ENCODE peak calls at places on chromosome 17, in five cellular contexts. C, A, J, U and R are unnamed samples.

GRCh38 chr17:64648234-64648633 is 13.9 kb downstream of the SMURF2 start:
- DNase-seq in J (no peak), C (no peak), U (no peak), A (no peak), R (no peak)

GRCh38 chr17:6517017-6517416 is 39.3 kb downstream of the PITPNM3 start:
- DNase-seq in C (no peak), U (no peak), J (no peak), A (no peak), R (no peak)

GRCh38 chr17:75723201-75723930 is 2.1 kb downstream of the ITGB4 start:
- DNase-seq in U (no peak), A (no peak), C (no peak), J (peak; percentile 34), R (peak; percentile 72)

GRCh38 chr17:8225813-8226535 is 15.6 kb upstream of the AURKB start:
- DNase-seq in U (no peak), C (peak; percentile 54), A (peak; percentile 81), J (no peak), R (no peak)

GRCh38 chr17:50110591-50111349 is 15.6 kb downstream of the PDK2 start:
- DNase-seq in J (peak; percentile 80), C (no peak), A (no peak), U (peak; percentile 49), R (no peak)

GRCh38 chr17:77019955-77020379 is 120.8 kb upstream of the SEC14L1 start:
- DNase-seq in A (peak; percentile 27), C (no peak), J (no peak), U (no peak), R (no peak)

GRCh38 chr17:1111599-1112443 is 68.0 kb downstream of the ABR start:
- DNase-seq in A (peak; percentile 63), J (peak; percentile 58), U (no peak), C (no peak), R (no peak)

GRCh38 chr17:58410714-58411407 is 6.5 kb downstream of the RNF43 start:
- DNase-seq in C (no peak), U (no peak), A (no peak), J (no peak), R (no peak)

GRCh38 chr17:73386561-73386960 is 74.8 kb upstream of the CDC42EP4 start:
- DNase-seq in J (no peak), A (no peak), U (no peak), C (no peak), R (no peak)

GRCh38 chr17:39000021-39000601 is 32.9 kb upstream of the FBXO47 start:
- DNase-seq in C (no peak), J (no peak), A (no peak), U (no peak), R (no peak)

GRCh38 chr17:12619444-12620199 is 46.1 kb upstream of the MYOCD start:
- DNase-seq in A (no peak), U (no peak), J (no peak), C (no peak), R (no peak)

GRCh38 chr17:48190871-48191270 is 83.3 kb downstream of the SNX11 start:
- DNase-seq in U (no peak), J (no peak), C (no peak), A (no peak), R (no peak)

GRCh38 chr17:55654821-55655220 is 67.8 kb downstream of the TMEM100 start:
- DNase-seq in J (no peak), C (no peak), U (no peak), A (no peak), R (no peak)

GRCh38 chr17:27559506-27559931 is 71.5 kb upstream of the LGALS9 start:
- DNase-seq in J (no peak), C (no peak), U (no peak), A (peak; percentile 95), R (no peak)

GRCh38 chr17:7523033-7523432 is 25.8 kb upstream of the TNFSF12 start:
- DNase-seq in U (no peak), A (peak; percentile 22), C (no peak), J (no peak), R (no peak)

GRCh38 chr17:78127240-78127887 is 1.2 kb downstream of the TMC6 start:
- DNase-seq in A (peak; percentile 26), C (peak; percentile 37), J (peak; percentile 78), U (peak; percentile 75), R (no peak)

GRCh38 chr17:65261682-65262636 is 124.8 kb downstream of the RGS9 start:
- DNase-seq in U (no peak), J (no peak), C (no peak), A (peak; percentile 44), R (no peak)

GRCh38 chr17:64506201-64506575 is at the start of gene DDX5:
- DNase-seq in U (peak; percentile 98), C (peak; percentile 93), A (peak; percentile 97), J (peak; percentile 98), R (peak; percentile 99)

GRCh38 chr17:67912656-67913055 is 83.6 kb downstream of the C17orf58 start:
- DNase-seq in J (no peak), C (no peak), A (no peak), U (no peak), R (no peak)

GRCh38 chr17:3976675-3977171 is 12.5 kb upstream of the ATP2A3 start:
- DNase-seq in J (peak; percentile 88), A (no peak), U (peak; percentile 96), C (no peak), R (peak; percentile 41)

GRCh38 chr17:37247825-37248224 is 128.0 kb upstream of the C17orf78 start:
- DNase-seq in A (no peak), J (no peak), U (no peak), C (no peak), R (no peak)

DNA sequence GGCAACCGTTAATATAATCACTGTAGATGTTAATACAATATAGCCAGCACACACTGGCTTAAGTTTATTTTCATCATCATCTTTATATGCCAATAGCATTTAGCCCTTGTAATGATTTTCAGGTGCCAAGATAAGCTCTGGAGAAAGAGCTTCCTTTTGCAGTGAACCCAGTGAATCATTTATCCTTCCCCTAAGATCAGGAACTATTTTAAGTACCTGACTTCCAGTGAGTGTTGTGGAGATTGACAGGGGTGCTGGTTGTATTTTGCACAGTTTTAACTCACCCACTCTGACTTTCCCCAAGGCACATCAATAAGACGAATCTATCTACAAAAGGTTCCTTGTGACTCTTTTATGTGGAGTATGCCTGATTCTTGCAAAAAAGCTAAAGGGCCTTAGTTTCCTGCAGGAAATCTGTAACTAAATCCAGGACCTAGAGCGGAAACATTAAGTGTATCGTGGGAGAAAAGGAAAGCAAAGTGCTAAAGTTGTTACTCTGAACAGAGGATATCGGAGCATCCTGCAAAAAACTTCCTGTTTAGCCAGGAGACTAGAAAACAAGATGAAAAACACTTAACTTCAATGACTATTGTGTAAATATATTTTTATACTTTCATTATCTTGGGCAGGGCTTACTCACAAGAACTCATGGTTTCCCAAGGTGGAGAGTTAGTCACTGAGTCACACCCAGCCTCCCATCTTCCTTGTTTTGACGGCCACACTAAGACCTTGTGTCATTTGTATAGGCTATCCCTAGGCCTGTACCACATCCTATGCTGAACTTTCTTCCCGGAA is 183.6 kb downstream of the MAP2K6 start:
- DNase-seq in A (peak; percentile 17), C (no peak), J (no peak), U (no peak), R (no peak)
- H3K27ac ChIP-seq in A (no peak overlapping the region), C (no peak overlapping the region), J (peak overlapping the region; percentile 59), U (no peak overlapping the region), R (no peak overlapping the region)

DNA sequence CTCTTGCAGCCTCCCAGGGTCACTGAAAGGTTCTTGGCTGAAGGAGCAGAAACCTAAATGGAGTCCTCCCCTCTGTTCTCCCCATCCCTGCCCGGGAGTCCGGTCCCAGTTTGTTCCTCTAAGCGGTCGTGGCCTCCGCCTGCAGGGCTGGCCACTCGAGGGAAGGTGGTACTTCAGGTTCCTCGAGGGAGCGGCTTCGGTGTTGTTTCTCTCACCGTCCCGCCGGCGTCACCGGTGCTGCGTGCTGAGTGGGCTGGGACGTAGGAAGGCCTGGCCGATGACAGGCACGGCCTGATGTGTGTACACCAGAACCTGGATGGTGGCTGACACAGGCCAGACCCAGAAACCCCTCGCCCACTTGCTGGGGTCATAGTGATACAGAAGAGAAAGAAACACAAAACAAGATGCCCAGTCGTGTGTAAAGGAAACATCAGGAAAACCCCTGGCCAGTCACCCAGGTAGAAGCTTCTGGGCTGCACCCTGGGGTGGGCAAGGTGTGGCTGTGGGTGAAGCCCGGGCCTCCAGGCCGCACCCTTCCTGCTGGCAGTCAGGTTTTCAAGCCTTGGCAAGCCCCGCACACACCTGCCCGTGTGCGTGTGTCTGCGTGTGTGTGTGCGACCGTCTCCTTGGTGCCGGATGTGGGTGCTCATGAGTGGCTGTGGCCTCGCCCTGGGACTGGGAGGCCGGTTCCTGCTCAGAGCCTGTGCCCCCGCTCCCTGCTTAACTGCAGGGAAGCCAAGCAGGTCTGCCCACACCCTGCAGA is 52.0 kb downstream of the BAIAP2 start:
- DNase-seq in U (no peak), J (no peak), A (no peak), C (no peak), R (peak; percentile 87)
- H3K4me1 ChIP-seq in U (peaks cover 32% of the 10 kb centered on the region), J (peaks cover 44% of the 10 kb centered on the region), A (no peaks in the 10 kb centered on the region), C (peaks cover 30% of the 10 kb centered on the region), R (peaks cover 37% of the 10 kb centered on the region)

GRCh38 chr17:17810374-17811248 is 26.2 kb downstream of the SREBF1 start:
- DNase-seq in U (peak; percentile 74), C (no peak), J (no peak), A (peak; percentile 66), R (no peak)
- TF ChIP-seq CTCF in U (no peak), C (no peak), J (no peak), A (no peak), R (no peak)

GRCh38 chr17:19656336-19656735 is 7.8 kb downstream of the ALDH3A2 start:
- DNase-seq in U (no peak), A (no peak), C (no peak), J (no peak), R (no peak)
- H3K27ac ChIP-seq in U (peak overlapping the region; percentile 88), A (no peak overlapping the region), C (peak overlapping the region; percentile 29), J (no peak overlapping the region), R (no peak overlapping the region)

DNA sequence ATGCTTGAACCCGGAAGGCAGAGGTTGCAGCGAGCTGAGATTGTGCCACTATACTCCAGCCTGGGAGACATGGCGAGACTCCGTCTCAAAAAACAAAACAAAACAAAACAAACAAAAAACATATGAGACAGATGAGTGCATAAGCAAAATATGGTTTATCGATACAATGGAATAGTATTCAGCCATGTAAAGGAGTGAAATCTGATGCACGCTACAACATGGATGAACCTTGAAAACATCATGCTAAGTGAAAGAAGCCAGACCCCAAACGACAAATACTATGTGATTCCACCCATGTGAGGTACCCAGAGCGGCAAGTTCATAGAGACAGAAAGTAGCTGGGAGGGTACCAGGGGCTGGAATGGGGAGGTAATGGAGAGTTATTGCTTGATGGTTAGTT is 6.8 kb downstream of the PLCD3 start:
- DNase-seq in C (no peak), U (no peak), J (no peak), A (no peak), R (no peak)
- H3K4me1 ChIP-seq in C (peaks cover 31% of the 10 kb centered on the region), U (no peaks in the 10 kb centered on the region), J (peaks cover 87% of the 10 kb centered on the region), A (peaks cover 14% of the 10 kb centered on the region), R (peaks cover 62% of the 10 kb centered on the region)

GRCh38 chr17:5191541-5192417 is at the start of gene ZNF594:
- DNase-seq in J (peak; percentile 97), U (peak; percentile 95), A (peak; percentile 98), C (peak; percentile 88), R (peak; percentile 96)
- TF ChIP-seq CTCF in J (peak; percentile 81), U (peak; percentile 82), A (peak; percentile 79), C (peak; percentile 82), R (peak; percentile 97)

DNA sequence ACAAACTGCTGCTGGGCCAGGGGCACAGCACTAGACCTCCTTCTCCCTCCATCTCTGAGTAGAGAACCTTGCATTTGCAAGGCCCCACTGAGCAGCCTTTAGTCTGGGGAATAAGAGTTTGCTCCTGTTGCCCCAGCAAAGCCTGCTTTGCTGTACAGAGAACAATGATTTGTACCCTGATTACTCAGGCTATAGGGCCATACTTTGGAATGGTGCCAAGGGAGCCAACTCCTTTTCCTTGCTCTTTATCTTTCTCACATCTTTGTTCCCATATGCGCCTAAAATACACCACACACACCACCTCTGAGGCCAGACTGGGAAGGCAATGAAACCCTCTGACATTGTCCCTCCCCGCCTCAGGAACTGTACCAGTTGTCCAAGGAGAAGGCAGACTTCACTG is 21.2 kb downstream of the LIG3 start:
- DNase-seq in J (no peak), A (no peak), C (no peak), U (no peak), R (no peak)
- H3K27ac ChIP-seq in J (no peak overlapping the region), A (no peak overlapping the region), C (no peak overlapping the region), U (no peak overlapping the region), R (no peak overlapping the region)